ENCODE peak calls at places on chromosomes 13 and 19, in five cellular contexts. Q, U, D, J and F are unnamed samples.

GRCh38 chr19:2309734-2310362 is 1.9 kb upstream of the LINGO3 start:
- DNase-seq in J (no peak), D (no peak), Q (no peak), U (no peak), F (no peak)

GRCh38 chr19:29662604-29663404 is 2.5 kb upstream of the PLEKHF1 start:
- DNase-seq in U (peak), D (peak), J (no peak), Q (no peak), F (no peak)

GRCh38 chr19:51138549-51138979 is 3.5 kb upstream of the SIGLEC7 start:
- DNase-seq in D (peak), U (no peak), J (no peak), Q (no peak), F (no peak)

GRCh38 chr19:23395041-23395721 is at the start of gene ZNF91:
- DNase-seq in D (peak), U (peak), Q (peak), J (peak), F (peak)

GRCh38 chr19:16367269-16367683 is 42.6 kb downstream of the KLF2 start:
- DNase-seq in Q (peak), U (no peak), J (peak), D (no peak), F (no peak)

GRCh38 chr19:45955905-45956608 is 17.6 kb downstream of the NOVA2 start:
- DNase-seq in U (peak), J (no peak), Q (no peak), D (no peak), F (no peak)

GRCh38 chr19:35644987-35645679 is 3.0 kb upstream of the COX6B1 start:
- DNase-seq in J (peak), D (peak), U (peak), Q (peak), F (peak)

GRCh38 chr13:30416471-30416870 is 5.8 kb upstream of the UBE2L5 start:
- DNase-seq in U (no peak), D (no peak), Q (no peak), J (no peak), F (no peak)

GRCh38 chr19:20167020-20167644 is at the start of gene ZNF486:
- DNase-seq in U (peak), Q (peak), D (peak), J (peak), F (peak)

GRCh38 chr19:1736916-1737315 is 16.4 kb upstream of the ONECUT3 start:
- DNase-seq in J (no peak), Q (no peak), U (no peak), D (no peak), F (no peak)

GRCh38 chr19:40721936-40722661 is 5.2 kb downstream of the ITPKC start:
- DNase-seq in U (peak), J (no peak), D (no peak), Q (no peak), F (no peak)

GRCh38 chr13:43572601-43573360 is 214.0 kb downstream of the ENOX1 start:
- DNase-seq in Q (no peak), J (no peak), D (no peak), U (peak), F (no peak)

GRCh38 chr19:13015361-13016231 is 20.3 kb downstream of the NFIX start:
- DNase-seq in D (no peak), J (no peak), Q (no peak), U (no peak), F (no peak)

GRCh38 chr19:37655689-37656491 is 625 bp upstream of the ZFP30 start:
- DNase-seq in J (peak), U (peak), D (peak), Q (peak), F (peak)

GRCh38 chr13:96091164-96091931 is 1.4 kb downstream of the HS6ST3 start:
- DNase-seq in D (no peak), Q (no peak), J (no peak), U (no peak), F (peak)

GRCh38 chr13:48155850-48156249 is 60.9 kb upstream of the MED4 start:
- DNase-seq in J (peak), D (no peak), U (peak), Q (no peak), F (no peak)

GRCh38 chr19:17020380-17020779 is 6.2 kb downstream of the CPAMD8 start:
- DNase-seq in Q (no peak), J (no peak), U (no peak), D (no peak), F (no peak)

GRCh38 chr13:41462427-41462826 is 5.1 kb downstream of the RGCC start:
- DNase-seq in D (no peak), Q (no peak), J (no peak), U (no peak), F (no peak)